ENCODE peak calls at places on chromosomes 11 and 22, in five cellular contexts. Y, T, Q, C and N are unnamed samples.

GRCh38 chr11:47060807-47061206 is 115.9 kb downstream of the ARFGAP2 start:
- DNase-seq in Y (no peak), Q (no peak), C (peak), T (no peak), N (no peak)

GRCh38 chr22:39414886-39415285 is 15.3 kb downstream of the TAB1 start:
- DNase-seq in C (no peak), Y (no peak), T (no peak), Q (no peak), N (no peak)

GRCh38 chr22:38834991-38835390 is 8.8 kb downstream of the NPTXR start:
- DNase-seq in Y (no peak), T (no peak), Q (no peak), C (no peak), N (no peak)

GRCh38 chr11:3859373-3859881 is 4.0 kb downstream of the STIM1 start:
- DNase-seq in C (no peak), T (no peak), Y (no peak), Q (no peak), N (no peak)

GRCh38 chr11:8726395-8726794 is 43.8 kb downstream of the RPL27A start:
- DNase-seq in Y (no peak), T (no peak), Q (no peak), C (no peak), N (no peak)

GRCh38 chr22:23401111-23401909 is 178.8 kb downstream of the IGLL1 start:
- DNase-seq in Q (no peak), C (peak), T (no peak), Y (no peak), N (no peak)

GRCh38 chr11:75773595-75774353 is 5.2 kb downstream of the DGAT2 start:
- DNase-seq in C (no peak), Q (no peak), Y (no peak), T (peak), N (peak)

GRCh38 chr11:530960-531825 is 4.2 kb downstream of the HRAS start:
- DNase-seq in C (no peak), T (peak), Y (no peak), Q (no peak), N (no peak)

GRCh38 chr22:26318975-26319374 is 110.1 kb upstream of the ASPHD2 start:
- DNase-seq in Y (no peak), C (no peak), T (no peak), Q (peak), N (no peak)

GRCh38 chr11:3218483-3219280 is at the start of gene MRGPRG:
- DNase-seq in C (no peak), T (no peak), Y (no peak), Q (no peak), N (no peak)

GRCh38 chr11:119356349-119357031 is 10.0 kb upstream of the MFRP start:
- DNase-seq in Q (peak), T (peak), C (peak), Y (peak), N (peak)

GRCh38 chr11:44248109-44248508 is 61.8 kb downstream of the ALX4 start:
- DNase-seq in T (no peak), C (peak), Q (no peak), Y (no peak), N (no peak)

GRCh38 chr22:19058713-19059451 is 63.3 kb downstream of the DGCR2 start:
- DNase-seq in T (no peak), Y (peak), Q (no peak), C (no peak), N (no peak)

GRCh38 chr11:1921576-1922141 is 2.2 kb downstream of the TNNT3 start:
- DNase-seq in Y (no peak), C (no peak), T (no peak), Q (no peak), N (no peak)

GRCh38 chr11:2269601-2270321 is 627 bp downstream of the ASCL2 start:
- DNase-seq in C (peak), T (no peak), Y (peak), Q (no peak), N (peak)

GRCh38 chr11:72653616-72654000 is 20.6 kb downstream of the PDE2A start:
- DNase-seq in Q (no peak), C (no peak), T (no peak), Y (no peak), N (no peak)

GRCh38 chr22:21640810-21641209 is 1.3 kb upstream of the SDF2L1 start:
- DNase-seq in T (no peak), Q (no peak), C (no peak), Y (no peak), N (no peak)

GRCh38 chr11:87280143-87280542 is 242.4 kb downstream of the TMEM135 start:
- DNase-seq in Q (no peak), C (no peak), Y (no peak), T (no peak), N (no peak)

GRCh38 chr11:64034411-64034811 is 1.3 kb upstream of the FLRT1 start:
- DNase-seq in Y (no peak), T (no peak), Q (no peak), C (no peak), N (no peak)

GRCh38 chr11:65150513-65151271 is 16.4 kb upstream of the SYVN1 start:
- DNase-seq in Q (peak), C (peak), Y (peak), T (peak), N (peak)

GRCh38 chr11:2923446-2924375 is 5.5 kb downstream of the PHLDA2 start:
- DNase-seq in C (no peak), Q (no peak), Y (no peak), T (no peak), N (no peak)

GRCh38 chr11:95456704-95457491 is 225.9 kb upstream of the SESN3 start:
- DNase-seq in T (no peak), Q (no peak), Y (no peak), C (no peak), N (no peak)

GRCh38 chr11:119795231-119795630 is 66.2 kb upstream of the NECTIN1 start:
- DNase-seq in Y (no peak), T (no peak), Q (no peak), C (peak), N (no peak)

GRCh38 chr11:32405592-32405991 is 29.7 kb downstream of the WT1 start:
- DNase-seq in Y (no peak), C (no peak), T (no peak), Q (no peak), N (no peak)

GRCh38 chr22:42277988-42278776 is 7.7 kb upstream of the TCF20 start:
- DNase-seq in Q (no peak), Y (peak), C (no peak), T (no peak), N (peak)

GRCh38 chr11:122795281-122795680 is 43.0 kb upstream of the CRTAM start:
- DNase-seq in T (no peak), C (no peak), Y (no peak), Q (no peak), N (no peak)

GRCh38 chr11:42524534-42525227 is 787.1 kb upstream of the API5 start:
- DNase-seq in C (peak), T (no peak), Q (peak), Y (peak), N (peak)

GRCh38 chr11:5476184-5476819 is 12.2 kb upstream of the OR52D1 start:
- DNase-seq in C (peak), Q (peak), T (no peak), Y (no peak), N (peak)

GRCh38 chr11:110450246-110450645 is 20.5 kb downstream of the FDX1 start:
- DNase-seq in C (no peak), T (no peak), Y (no peak), Q (no peak), N (no peak)

GRCh38 chr11:86486261-86487030 is 111.8 kb downstream of the CCDC81 start:
- DNase-seq in Q (no peak), C (no peak), Y (no peak), T (no peak), N (peak)

GRCh38 chr22:19719488-19720021 is 3.8 kb upstream of the GP1BB start:
- DNase-seq in Y (no peak), Q (no peak), T (no peak), C (no peak), N (no peak)

GRCh38 chr11:32706985-32707736 is 87.3 kb downstream of the CCDC73 start:
- DNase-seq in C (peak), Q (peak), Y (no peak), T (no peak), N (peak)

GRCh38 chr11:6488831-6489230 is 7.5 kb downstream of the TIMM10B start:
- DNase-seq in T (no peak), C (no peak), Q (no peak), Y (no peak), N (no peak)

GRCh38 chr11:17972987-17973386 is 39.9 kb downstream of the SERGEF start:
- DNase-seq in Q (peak), T (no peak), C (peak), Y (peak), N (no peak)

GRCh38 chr11:69249641-69250502 is 44.1 kb upstream of the MYEOV start:
- DNase-seq in Y (peak), T (no peak), C (peak), Q (no peak), N (no peak)

GRCh38 chr11:69157156-69157821 is 1.6 kb downstream of the SMIM38 start:
- DNase-seq in Q (no peak), C (peak), T (no peak), Y (no peak), N (no peak)

GRCh38 chr22:45292675-45293402 is 8.1 kb downstream of the UPK3A start:
- DNase-seq in Y (no peak), T (no peak), C (no peak), Q (no peak), N (peak)